ENCODE peak calls at places on chromosomes 6 and 20, in five cellular contexts. One of them, this sample, is unnamed. For H3K9me3, the result is how much of the 10 kb centered on the place peaks cover.

GRCh38 chr6:44224154-44224977 is 971 bp downstream of the SLC29A1 start:
- DNase-seq in ovary: no peak
- DNase-seq in suprapubic skin: no peak
- DNase-seq in thyroid gland: no peak
- DNase-seq in stomach: no peak
- DNase-seq in this sample: peak

GRCh38 chr6:28738396-28738765 is 185.4 kb downstream of the TRIM27 start:
- DNase-seq in ovary: no peak
- DNase-seq in suprapubic skin: no peak
- DNase-seq in thyroid gland: no peak
- DNase-seq in stomach: no peak
- DNase-seq in this sample: no peak

GRCh38 chr20:1567392-1568165 is 10.1 kb upstream of the SIRPD start:
- DNase-seq in ovary: no peak
- DNase-seq in suprapubic skin: no peak
- DNase-seq in thyroid gland: no peak
- DNase-seq in stomach: no peak
- DNase-seq in this sample: no peak

GRCh38 chr6:21742238-21742660 is 148.7 kb downstream of the SOX4 start:
- DNase-seq in ovary: no peak
- DNase-seq in suprapubic skin: no peak
- DNase-seq in thyroid gland: no peak
- DNase-seq in stomach: no peak
- DNase-seq in this sample: no peak

GRCh38 chr6:112085666-112086065 is 1.6 kb downstream of the TUBE1 start:
- DNase-seq in ovary: no peak
- DNase-seq in suprapubic skin: no peak
- DNase-seq in thyroid gland: no peak
- DNase-seq in stomach: no peak
- DNase-seq in this sample: no peak

GRCh38 chr20:39524371-39524911 is 562.3 kb downstream of the DHX35 start:
- DNase-seq in ovary: no peak
- DNase-seq in suprapubic skin: no peak
- DNase-seq in thyroid gland: no peak
- DNase-seq in stomach: no peak
- DNase-seq in this sample: no peak

GRCh38 chr6:57313711-57314471 is 3.5 kb upstream of the PRIM2 start:
- DNase-seq in ovary: no peak
- DNase-seq in suprapubic skin: no peak
- DNase-seq in thyroid gland: peak
- DNase-seq in stomach: no peak
- DNase-seq in this sample: peak

GRCh38 chr20:38055294-38055693 is 21.7 kb downstream of the RPRD1B start:
- DNase-seq in ovary: no peak
- DNase-seq in suprapubic skin: no peak
- DNase-seq in thyroid gland: no peak
- DNase-seq in stomach: no peak
- DNase-seq in this sample: no peak

GRCh38 chr6:39203804-39204495 is 25.3 kb downstream of the KCNK5 start:
- DNase-seq in ovary: no peak
- DNase-seq in suprapubic skin: no peak
- DNase-seq in thyroid gland: peak
- DNase-seq in stomach: peak
- DNase-seq in this sample: no peak

DNA sequence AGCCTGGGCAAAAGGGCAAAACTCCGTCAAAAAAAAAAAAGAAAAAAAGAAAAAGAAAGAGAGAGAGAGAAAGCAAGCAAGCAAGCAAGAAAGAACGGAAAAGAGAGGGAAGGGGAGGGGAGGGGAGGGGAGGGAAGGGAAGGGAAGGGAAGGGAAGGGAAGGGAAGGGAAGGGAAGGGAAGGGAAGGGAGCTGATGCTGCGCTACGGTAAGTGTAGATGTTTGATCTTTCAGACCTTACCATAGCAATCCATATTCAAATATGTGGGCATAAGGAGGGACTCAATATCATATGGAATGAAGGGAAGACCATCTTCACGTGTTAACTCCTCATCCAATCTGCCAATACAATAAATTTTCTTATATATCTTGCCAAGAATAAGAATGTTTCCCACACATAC is 11.9 kb downstream of the DPPA5 start:
- DNase-seq in ovary: no peak
- DNase-seq in suprapubic skin: no peak
- DNase-seq in thyroid gland: no peak
- DNase-seq in stomach: no peak
- DNase-seq in this sample: no peak
- H3K27ac ChIP-seq in ovary: no peak
- H3K27ac ChIP-seq in suprapubic skin: no peak
- H3K27ac ChIP-seq in thyroid gland: no peak
- H3K27ac ChIP-seq in stomach: no peak
- H3K27ac ChIP-seq in this sample: no peak

GRCh38 chr6:41602864-41603608 is 35.2 kb upstream of the MDFI start:
- DNase-seq in ovary: peak
- DNase-seq in suprapubic skin: peak
- DNase-seq in thyroid gland: peak
- DNase-seq in stomach: peak
- DNase-seq in this sample: peak
- H3K4me3 ChIP-seq in ovary: no peak
- H3K4me3 ChIP-seq in suprapubic skin: no peak
- H3K4me3 ChIP-seq in thyroid gland: no peak
- H3K4me3 ChIP-seq in stomach: no peak
- H3K4me3 ChIP-seq in this sample: peak

GRCh38 chr6:170137176-170137891 is 153.5 kb downstream of the DLL1 start:
- DNase-seq in ovary: peak
- DNase-seq in suprapubic skin: peak
- DNase-seq in thyroid gland: no peak
- DNase-seq in stomach: peak
- DNase-seq in this sample: no peak

GRCh38 chr6:170140129-170140528 is 150.7 kb downstream of the DLL1 start:
- DNase-seq in ovary: peak
- DNase-seq in suprapubic skin: peak
- DNase-seq in thyroid gland: no peak
- DNase-seq in stomach: no peak
- DNase-seq in this sample: no peak

GRCh38 chr6:170137911-170138910 is 152.7 kb downstream of the DLL1 start:
- DNase-seq in ovary: peak
- DNase-seq in suprapubic skin: peak
- DNase-seq in thyroid gland: no peak
- DNase-seq in stomach: peak
- DNase-seq in this sample: no peak

GRCh38 chr6:170136541-170137175 is 154.2 kb downstream of the DLL1 start:
- DNase-seq in ovary: peak
- DNase-seq in suprapubic skin: peak
- DNase-seq in thyroid gland: no peak
- DNase-seq in stomach: no peak
- DNase-seq in this sample: no peak

DNA sequence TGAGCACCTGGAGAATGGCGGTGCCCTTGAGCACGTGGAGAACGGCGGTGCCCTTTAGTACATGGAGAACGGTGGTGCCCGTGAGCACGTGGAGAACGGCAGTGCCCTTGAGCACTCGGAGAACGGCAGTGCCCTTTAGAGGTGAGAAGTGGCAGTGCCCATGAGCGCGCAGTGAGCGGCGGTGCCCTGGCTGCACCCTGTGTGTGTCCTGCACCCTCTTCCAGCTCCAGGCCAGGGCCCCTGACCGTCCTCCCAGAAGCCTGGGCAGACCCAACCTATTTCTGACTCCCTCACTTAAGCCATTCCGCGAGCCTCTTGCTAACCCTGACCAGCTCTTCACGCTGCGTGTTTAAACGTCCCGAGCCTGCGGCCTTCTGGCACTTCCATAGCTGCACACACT is 151.3 kb downstream of the DLL1 start:
- DNase-seq in ovary: peak
- DNase-seq in suprapubic skin: peak
- DNase-seq in thyroid gland: no peak
- DNase-seq in stomach: no peak
- DNase-seq in this sample: no peak
- H3K9me3 ChIP-seq in ovary: under half
- H3K9me3 ChIP-seq in suprapubic skin: under half
- H3K9me3 ChIP-seq in thyroid gland: under half
- H3K9me3 ChIP-seq in stomach: under half
- H3K9me3 ChIP-seq in this sample: under half

GRCh38 chr20:48742912-48743680 is 84.7 kb downstream of the PREX1 start:
- DNase-seq in ovary: no peak
- DNase-seq in suprapubic skin: no peak
- DNase-seq in thyroid gland: no peak
- DNase-seq in stomach: no peak
- DNase-seq in this sample: no peak

GRCh38 chr20:48740714-48741113 is 87.1 kb downstream of the PREX1 start:
- DNase-seq in ovary: no peak
- DNase-seq in suprapubic skin: no peak
- DNase-seq in thyroid gland: no peak
- DNase-seq in stomach: no peak
- DNase-seq in this sample: no peak

GRCh38 chr20:48741669-48742068 is 86.1 kb downstream of the PREX1 start:
- DNase-seq in ovary: no peak
- DNase-seq in suprapubic skin: no peak
- DNase-seq in thyroid gland: no peak
- DNase-seq in stomach: no peak
- DNase-seq in this sample: no peak

GRCh38 chr20:48743807-48744206 is 84.0 kb downstream of the PREX1 start:
- DNase-seq in ovary: no peak
- DNase-seq in suprapubic skin: no peak
- DNase-seq in thyroid gland: no peak
- DNase-seq in stomach: no peak
- DNase-seq in this sample: no peak

GRCh38 chr20:48742233-48742632 is 85.6 kb downstream of the PREX1 start:
- DNase-seq in ovary: no peak
- DNase-seq in suprapubic skin: no peak
- DNase-seq in thyroid gland: no peak
- DNase-seq in stomach: no peak
- DNase-seq in this sample: no peak
- H3K27ac ChIP-seq in ovary: no peak
- H3K27ac ChIP-seq in suprapubic skin: no peak
- H3K27ac ChIP-seq in thyroid gland: no peak
- H3K27ac ChIP-seq in stomach: no peak
- H3K27ac ChIP-seq in this sample: no peak

DNA sequence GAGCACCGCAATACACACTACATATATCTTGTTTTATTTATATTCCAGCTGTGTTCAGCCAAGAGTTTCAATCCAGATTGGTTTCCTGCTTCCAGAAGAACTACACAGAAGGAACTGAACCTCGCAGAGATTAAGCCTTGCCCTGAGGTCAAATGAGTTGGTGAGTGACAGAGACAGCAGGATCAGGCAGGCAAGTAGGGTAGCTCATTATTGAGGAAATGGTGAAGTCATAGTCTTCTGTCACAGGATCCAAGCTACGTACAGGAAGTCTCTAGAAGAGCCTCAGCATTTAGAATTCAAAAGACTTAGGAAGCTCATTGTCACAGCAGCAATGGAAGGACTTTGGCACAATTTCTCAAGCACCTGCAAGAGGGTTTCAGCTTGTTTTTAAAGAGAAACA is 109.8 kb upstream of the HEY2 start:
- DNase-seq in ovary: no peak
- DNase-seq in suprapubic skin: no peak
- DNase-seq in thyroid gland: no peak
- DNase-seq in stomach: no peak
- DNase-seq in this sample: no peak
- H3K4me3 ChIP-seq in ovary: no peak
- H3K4me3 ChIP-seq in suprapubic skin: no peak
- H3K4me3 ChIP-seq in thyroid gland: no peak
- H3K4me3 ChIP-seq in stomach: no peak
- H3K4me3 ChIP-seq in this sample: no peak

GRCh38 chr6:162934844-162935243 is 207.1 kb downstream of the PACRG start:
- DNase-seq in ovary: no peak
- DNase-seq in suprapubic skin: no peak
- DNase-seq in thyroid gland: no peak
- DNase-seq in stomach: no peak
- DNase-seq in this sample: no peak

GRCh38 chr6:162941128-162941527 is 213.4 kb downstream of the PACRG start:
- DNase-seq in ovary: no peak
- DNase-seq in suprapubic skin: no peak
- DNase-seq in thyroid gland: no peak
- DNase-seq in stomach: no peak
- DNase-seq in this sample: no peak

GRCh38 chr6:162943369-162943768 is 215.6 kb downstream of the PACRG start:
- DNase-seq in ovary: no peak
- DNase-seq in suprapubic skin: no peak
- DNase-seq in thyroid gland: no peak
- DNase-seq in stomach: no peak
- DNase-seq in this sample: no peak

GRCh38 chr6:162942860-162943259 is 215.1 kb downstream of the PACRG start:
- DNase-seq in ovary: no peak
- DNase-seq in suprapubic skin: no peak
- DNase-seq in thyroid gland: no peak
- DNase-seq in stomach: no peak
- DNase-seq in this sample: no peak

GRCh38 chr6:162940426-162940825 is 212.7 kb downstream of the PACRG start:
- DNase-seq in ovary: no peak
- DNase-seq in suprapubic skin: no peak
- DNase-seq in thyroid gland: no peak
- DNase-seq in stomach: no peak
- DNase-seq in this sample: no peak
- H3K9me3 ChIP-seq in ovary: under half
- H3K9me3 ChIP-seq in suprapubic skin: under half
- H3K9me3 ChIP-seq in thyroid gland: under half
- H3K9me3 ChIP-seq in stomach: under half
- H3K9me3 ChIP-seq in this sample: under half

DNA sequence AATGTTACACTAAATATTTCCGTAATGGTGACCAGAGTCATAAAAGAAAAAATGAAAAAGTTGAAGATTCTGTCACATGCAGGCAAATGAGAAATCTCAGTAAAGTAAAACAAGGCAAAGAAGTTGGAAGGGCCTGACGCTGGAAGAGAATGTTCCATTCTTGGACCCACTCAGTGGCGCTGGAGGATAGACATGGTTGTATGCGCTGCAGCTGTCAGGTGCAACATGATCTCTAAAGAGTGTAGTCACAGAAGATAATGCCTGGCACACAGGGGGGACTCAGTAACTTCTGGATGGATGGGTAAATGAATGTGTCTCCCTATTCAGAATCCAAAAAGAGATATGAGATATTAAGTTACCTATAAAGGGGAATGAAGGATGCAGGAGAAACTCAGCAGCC is 116.3 kb downstream of the FAXC start:
- DNase-seq in ovary: no peak
- DNase-seq in suprapubic skin: no peak
- DNase-seq in thyroid gland: no peak
- DNase-seq in stomach: no peak
- DNase-seq in this sample: no peak
- H3K27ac ChIP-seq in ovary: no peak
- H3K27ac ChIP-seq in suprapubic skin: no peak
- H3K27ac ChIP-seq in thyroid gland: no peak
- H3K27ac ChIP-seq in stomach: no peak
- H3K27ac ChIP-seq in this sample: no peak

This sample was measured in WERI-Rb-1.